ENCODE peak calls at places on chromosome 10, in five cellular contexts. One of them, this sample, is unnamed.
A peak's percentile ranks its signal among the peaks of the same experiment; 100 is the strongest.

GRCh38 chr10:45580781-45581496 is 91.6 kb downstream of the ZFAND4 start:
- DNase-seq in Daoy: no peak
- DNase-seq in uterus: no peak
- DNase-seq in right lobe of liver: no peak
- DNase-seq in progenitor cell of endocrine pancreas: no peak
- DNase-seq in this sample: no peak

GRCh38 chr10:3080608-3081007 is 13.3 kb downstream of the PFKP start:
- DNase-seq in Daoy: no peak
- DNase-seq in uterus: no peak
- DNase-seq in right lobe of liver: no peak
- DNase-seq in progenitor cell of endocrine pancreas: no peak
- DNase-seq in this sample: no peak

GRCh38 chr10:86295351-86295750 is 71.2 kb downstream of the GRID1 start:
- DNase-seq in Daoy: no peak
- DNase-seq in uterus: no peak
- DNase-seq in right lobe of liver: no peak
- DNase-seq in progenitor cell of endocrine pancreas: no peak
- DNase-seq in this sample: peak; percentile 8

GRCh38 chr10:88194041-88194887 is 330.8 kb downstream of the PTEN start:
- DNase-seq in Daoy: no peak
- DNase-seq in uterus: peak; percentile 24
- DNase-seq in right lobe of liver: no peak
- DNase-seq in progenitor cell of endocrine pancreas: no peak
- DNase-seq in this sample: no peak

GRCh38 chr10:97020452-97021400 is 165.0 kb downstream of the SLIT1 start:
- DNase-seq in Daoy: no peak
- DNase-seq in uterus: peak; percentile 24
- DNase-seq in right lobe of liver: no peak
- DNase-seq in progenitor cell of endocrine pancreas: no peak
- DNase-seq in this sample: no peak

GRCh38 chr10:48776528-48776927 is 91.9 kb downstream of the WDFY4 start:
- DNase-seq in Daoy: no peak
- DNase-seq in uterus: no peak
- DNase-seq in right lobe of liver: no peak
- DNase-seq in progenitor cell of endocrine pancreas: no peak
- DNase-seq in this sample: no peak

GRCh38 chr10:28761084-28761875 is 84.0 kb downstream of the BAMBI start:
- DNase-seq in Daoy: no peak
- DNase-seq in uterus: no peak
- DNase-seq in right lobe of liver: no peak
- DNase-seq in progenitor cell of endocrine pancreas: no peak
- DNase-seq in this sample: no peak

GRCh38 chr10:132272061-132272766 is 35.5 kb downstream of the STK32C start:
- DNase-seq in Daoy: no peak
- DNase-seq in uterus: no peak
- DNase-seq in right lobe of liver: peak; percentile 50
- DNase-seq in progenitor cell of endocrine pancreas: no peak
- DNase-seq in this sample: no peak

GRCh38 chr10:4254101-4254994 is 469.3 kb upstream of the KLF6 start:
- DNase-seq in Daoy: peak; percentile 32
- DNase-seq in uterus: no peak
- DNase-seq in right lobe of liver: no peak
- DNase-seq in progenitor cell of endocrine pancreas: no peak
- DNase-seq in this sample: no peak

GRCh38 chr10:11610855-11611247 is 599 bp downstream of the USP6NL start:
- DNase-seq in Daoy: peak; percentile 28
- DNase-seq in uterus: peak; percentile 30
- DNase-seq in right lobe of liver: peak; percentile 62
- DNase-seq in progenitor cell of endocrine pancreas: peak; percentile 12
- DNase-seq in this sample: no peak

GRCh38 chr10:21020545-21020944 is 123.4 kb upstream of the NEBL start:
- DNase-seq in Daoy: peak; percentile 66
- DNase-seq in uterus: no peak
- DNase-seq in right lobe of liver: no peak
- DNase-seq in progenitor cell of endocrine pancreas: no peak
- DNase-seq in this sample: no peak

GRCh38 chr10:111034598-111035310 is 42.1 kb upstream of the ADRA2A start:
- DNase-seq in Daoy: no peak
- DNase-seq in uterus: no peak
- DNase-seq in right lobe of liver: no peak
- DNase-seq in progenitor cell of endocrine pancreas: no peak
- DNase-seq in this sample: no peak

GRCh38 chr10:97814996-97815395 is 34.6 kb upstream of the GOLGA7B start:
- DNase-seq in Daoy: no peak
- DNase-seq in uterus: no peak
- DNase-seq in right lobe of liver: no peak
- DNase-seq in progenitor cell of endocrine pancreas: no peak
- DNase-seq in this sample: no peak

GRCh38 chr10:29703276-29703675 is 68.5 kb upstream of the SVIL start:
- DNase-seq in Daoy: no peak
- DNase-seq in uterus: no peak
- DNase-seq in right lobe of liver: no peak
- DNase-seq in progenitor cell of endocrine pancreas: no peak
- DNase-seq in this sample: no peak

This sample was measured in stimulated activated effector memory CD8-positive, alpha-beta T cell treated with anti-CD3 and anti-CD28 coated beads, Interleukin-12 subunit alpha, Interleukin-12 subunit beta, amount 100 ng/mL, for 72 hours.